ENCODE peak calls at places on chromosomes 6 and 20, in eight cellular contexts. M, S, R, B, L, U, K and N are unnamed samples.

GRCh38 chr20:63035284-63036185 is 28.8 kb upstream of the BHLHE23 start:
- DNase-seq in M (no peak), S (no peak), R (no peak), B (no peak), L (no peak), U (peak), K (no peak), N (no peak)

GRCh38 chr20:53708129-53708968 is 114.7 kb upstream of the ZNF217 start:
- DNase-seq in M (peak), S (peak), R (peak), B (no peak), L (no peak), U (no peak), K (peak), N (no peak)

GRCh38 chr6:132648828-132649227 is 10.2 kb downstream of the TAAR1 start:
- DNase-seq in M (peak), S (no peak), R (no peak), B (no peak), L (no peak), U (no peak), K (no peak), N (no peak)

GRCh38 chr6:13762648-13763441 is 51.2 kb upstream of the RANBP9 start:
- DNase-seq in M (no peak), S (peak), R (peak), B (no peak), L (no peak), U (no peak), K (peak), N (no peak)

GRCh38 chr6:33732385-33732784 is 14.3 kb downstream of the IP6K3 start:
- DNase-seq in M (no peak), S (no peak), R (no peak), B (no peak), L (no peak), U (no peak), K (no peak), N (no peak)

GRCh38 chr6:144936764-144937163 is 651.6 kb downstream of the UTRN start:
- DNase-seq in M (no peak), S (peak), R (no peak), B (no peak), L (no peak), U (no peak), K (no peak), N (no peak)

GRCh38 chr6:49326337-49326736 is 136.7 kb downstream of the MMUT start:
- DNase-seq in M (peak), S (peak), R (no peak), B (no peak), L (no peak), U (no peak), K (no peak), N (no peak)

GRCh38 chr20:5827098-5827853 is 77.1 kb downstream of the SHLD1 start:
- DNase-seq in M (no peak), S (no peak), R (no peak), B (peak), L (no peak), U (no peak), K (no peak), N (no peak)

GRCh38 chr6:105317607-105318533 is 85.0 kb downstream of the PREP start:
- DNase-seq in M (peak), S (no peak), R (peak), B (no peak), L (no peak), U (no peak), K (peak), N (no peak)

GRCh38 chr20:34792687-34793363 is 32.6 kb downstream of the NCOA6 start:
- DNase-seq in M (no peak), S (no peak), R (no peak), B (no peak), L (no peak), U (no peak), K (no peak), N (no peak)

GRCh38 chr20:57432874-57433491 is 41.8 kb downstream of the RBM38 start:
- DNase-seq in M (peak), S (peak), R (peak), B (peak), L (no peak), U (peak), K (peak), N (no peak)

GRCh38 chr6:37481793-37482192 is 17.9 kb downstream of the CCDC167 start:
- DNase-seq in M (no peak), S (no peak), R (no peak), B (peak), L (no peak), U (no peak), K (no peak), N (no peak)

GRCh38 chr6:166569206-166569605 is 17.3 kb downstream of the RAMACL start:
- DNase-seq in M (no peak), S (no peak), R (no peak), B (peak), L (no peak), U (no peak), K (no peak), N (no peak)

GRCh38 chr20:44083220-44083933 is 103.6 kb downstream of the JPH2 start:
- DNase-seq in M (peak), S (peak), R (no peak), B (peak), L (no peak), U (no peak), K (no peak), N (no peak)

GRCh38 chr6:118574051-118574865 is 26.2 kb downstream of the PLN start:
- DNase-seq in M (no peak), S (peak), R (peak), B (no peak), L (no peak), U (no peak), K (no peak), N (no peak)

GRCh38 chr6:170084166-170084730 is 206.6 kb downstream of the DLL1 start:
- DNase-seq in M (no peak), S (no peak), R (no peak), B (no peak), L (peak), U (peak), K (no peak), N (no peak)

GRCh38 chr20:59033616-59034165 is 1.6 kb upstream of the ATP5F1E start:
- DNase-seq in M (no peak), S (no peak), R (no peak), B (no peak), L (no peak), U (no peak), K (no peak), N (no peak)

GRCh38 chr6:11142296-11143027 is 30.9 kb upstream of the ERVFRD-1 start:
- DNase-seq in M (peak), S (no peak), R (no peak), B (no peak), L (no peak), U (no peak), K (no peak), N (no peak)

GRCh38 chr6:166736606-166737005 is 109.6 kb upstream of the RPS6KA2 start:
- DNase-seq in M (peak), S (peak), R (no peak), B (no peak), L (no peak), U (no peak), K (no peak), N (no peak)

GRCh38 chr6:87105823-87106222 is 10.9 kb upstream of the CGA start:
- DNase-seq in M (no peak), S (peak), R (no peak), B (no peak), L (no peak), U (no peak), K (no peak), N (no peak)

GRCh38 chr6:21115111-21115510 is 478.4 kb upstream of the SOX4 start:
- DNase-seq in M (no peak), S (peak), R (no peak), B (no peak), L (no peak), U (no peak), K (no peak), N (no peak)

GRCh38 chr6:15574023-15574422 is 88.8 kb downstream of the DTNBP1 start:
- DNase-seq in M (no peak), S (no peak), R (no peak), B (no peak), L (no peak), U (no peak), K (no peak), N (no peak)

GRCh38 chr6:129133770-129134192 is 250.8 kb downstream of the LAMA2 start:
- DNase-seq in M (no peak), S (peak), R (no peak), B (no peak), L (no peak), U (no peak), K (no peak), N (no peak)

GRCh38 chr6:167827588-167828324 is 1.0 kb downstream of the AFDN start:
- DNase-seq in M (peak), S (peak), R (peak), B (peak), L (no peak), U (peak), K (no peak), N (peak)

GRCh38 chr6:89708316-89708715 is 69.8 kb upstream of the LYRM2 start:
- DNase-seq in M (no peak), S (no peak), R (no peak), B (no peak), L (no peak), U (no peak), K (no peak), N (no peak)
- H3K27ac ChIP-seq in M (no peak), S (no peak), R (no peak), B (no peak), L (no peak), U (no peak), K (no peak), N (no peak)

GRCh38 chr6:43669922-43670622 is 17.5 kb downstream of the MRPS18A start:
- DNase-seq in M (peak), S (no peak), R (no peak), B (no peak), L (no peak), U (no peak), K (no peak), N (no peak)
- H3K27ac ChIP-seq in M (peak), S (no peak), R (no peak), B (peak), L (peak), U (peak), K (peak), N (no peak)

GRCh38 chr6:25144919-25145318 is 134.3 kb upstream of the CARMIL1 start:
- DNase-seq in M (no peak), S (no peak), R (no peak), B (no peak), L (no peak), U (no peak), K (no peak), N (no peak)

GRCh38 chr6:25150863-25151262 is 128.3 kb upstream of the CARMIL1 start:
- DNase-seq in M (no peak), S (no peak), R (no peak), B (no peak), L (no peak), U (no peak), K (no peak), N (no peak)

GRCh38 chr6:25142506-25142905 is 136.7 kb upstream of the CARMIL1 start:
- DNase-seq in M (no peak), S (no peak), R (no peak), B (no peak), L (no peak), U (no peak), K (no peak), N (no peak)

GRCh38 chr6:25150031-25150430 is 129.1 kb upstream of the CARMIL1 start:
- DNase-seq in M (no peak), S (no peak), R (no peak), B (no peak), L (no peak), U (no peak), K (no peak), N (no peak)

GRCh38 chr6:25147191-25147590 is 132.0 kb upstream of the CARMIL1 start:
- DNase-seq in M (no peak), S (no peak), R (peak), B (no peak), L (no peak), U (no peak), K (no peak), N (no peak)
- H3K27ac ChIP-seq in M (no peak), S (no peak), R (peak), B (no peak), L (no peak), U (no peak), K (no peak), N (no peak)

DNA sequence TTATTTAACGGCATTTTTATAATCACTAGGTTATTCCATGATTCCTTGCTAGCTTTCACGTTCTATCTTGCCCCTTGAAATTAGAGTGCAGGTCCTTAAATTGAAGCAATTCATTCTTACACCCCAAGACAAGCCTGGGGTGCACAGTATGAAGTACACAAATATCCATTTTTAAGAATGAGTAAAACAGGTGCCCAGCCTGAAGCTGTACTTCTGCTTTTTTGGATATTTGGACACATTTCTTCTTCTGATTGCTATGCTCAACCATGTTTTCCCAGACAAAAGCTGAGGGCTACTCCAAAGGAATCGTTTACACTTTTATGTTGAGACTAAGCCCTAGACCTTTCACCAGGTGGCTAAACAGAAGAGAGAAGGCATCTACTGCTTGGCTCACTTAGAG is 7.9 kb upstream of the TAGAP start:
- DNase-seq in M (no peak), S (no peak), R (peak), B (no peak), L (no peak), U (no peak), K (no peak), N (no peak)
- H3K27ac ChIP-seq in M (no peak), S (no peak), R (no peak), B (no peak), L (no peak), U (no peak), K (no peak), N (no peak)

DNA sequence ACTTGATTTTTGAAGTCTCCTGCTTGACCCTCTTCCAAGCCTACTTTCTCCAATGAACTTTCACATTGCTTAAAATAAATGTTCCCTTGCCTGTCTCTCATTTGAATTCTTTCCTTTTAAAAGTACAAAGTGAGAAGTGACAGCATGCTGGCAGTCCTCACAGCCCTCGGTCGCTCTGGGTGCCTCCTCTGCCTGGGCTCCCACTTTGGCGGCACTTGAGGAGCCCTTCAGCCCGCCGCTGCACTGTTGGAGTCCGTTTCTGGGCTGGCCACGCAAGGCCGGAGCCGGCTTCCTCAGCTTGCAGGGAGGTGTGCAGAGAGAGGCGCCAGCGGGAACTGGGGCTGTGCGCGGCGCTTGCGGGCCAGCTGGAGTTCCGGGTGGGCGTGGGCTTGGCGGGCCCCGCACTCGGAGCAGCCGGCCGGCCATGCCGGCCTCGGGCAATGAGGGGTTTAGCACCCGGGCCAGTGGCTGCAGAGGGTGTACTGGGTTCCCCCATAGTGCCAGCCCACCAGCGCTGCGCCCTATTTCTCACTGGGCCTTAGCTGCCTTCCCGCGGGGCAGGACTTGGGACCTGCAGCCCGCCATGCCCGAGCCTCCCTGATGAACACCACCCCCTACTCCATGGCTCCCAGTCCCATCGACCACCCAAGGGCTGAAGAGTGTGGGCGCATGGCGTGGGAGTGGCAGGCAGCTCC is 31.9 kb downstream of the SERPINB6 start:
- DNase-seq in M (no peak), S (no peak), R (no peak), B (peak), L (no peak), U (no peak), K (no peak), N (no peak)
- H3K27ac ChIP-seq in M (no peak), S (no peak), R (no peak), B (peak), L (no peak), U (no peak), K (no peak), N (no peak)

GRCh38 chr20:31516166-31516565 is 1.9 kb downstream of the HM13 start:
- DNase-seq in M (no peak), S (no peak), R (no peak), B (no peak), L (no peak), U (no peak), K (no peak), N (no peak)

GRCh38 chr20:31515072-31515774 is 981 bp downstream of the HM13 start:
- DNase-seq in M (no peak), S (no peak), R (no peak), B (no peak), L (no peak), U (no peak), K (no peak), N (no peak)

GRCh38 chr20:31517373-31517772 is 3.1 kb downstream of the HM13 start:
- DNase-seq in M (peak), S (peak), R (no peak), B (peak), L (no peak), U (no peak), K (no peak), N (no peak)

GRCh38 chr20:31515775-31516107 is 1.5 kb downstream of the HM13 start:
- DNase-seq in M (no peak), S (no peak), R (peak), B (no peak), L (no peak), U (no peak), K (no peak), N (no peak)

GRCh38 chr20:31516651-31517050 is 2.4 kb downstream of the HM13 start:
- DNase-seq in M (no peak), S (no peak), R (no peak), B (no peak), L (no peak), U (no peak), K (no peak), N (no peak)
- H3K27ac ChIP-seq in M (no peak), S (peak), R (no peak), B (no peak), L (peak), U (peak), K (peak), N (no peak)